ENCODE peak calls at places on chromosomes 16 and 17, in six cellular contexts. N is hepatocyte, L is SK-N-SH, Q is GM23248, H is HCT116, I is GM23338. D is an unnamed sample.

GRCh38 chr16:72997141-72997542 is 50.8 kb downstream of the ZFHX3 start:
- DNase-seq in L (no peak), I (no peak), Q (peak; percentile 55), H (no peak), N (peak; percentile 62), D (no peak)

GRCh38 chr16:19908921-19909320 is 24.3 kb upstream of the GPRC5B start:
- DNase-seq in N (no peak), Q (no peak), L (no peak), H (no peak), I (no peak), D (no peak)

GRCh38 chr17:48192321-48192731 is 84.8 kb downstream of the SNX11 start:
- DNase-seq in L (no peak), N (no peak), H (no peak), Q (no peak), I (peak; percentile 47), D (no peak)

GRCh38 chr16:74304164-74304834 is 7.7 kb downstream of the PSMD7 start:
- DNase-seq in H (no peak), I (peak; percentile 35), Q (peak; percentile 43), N (no peak), L (no peak), D (peak; percentile 34)

GRCh38 chr17:35740216-35740615 is 8.8 kb downstream of the RASL10B start:
- DNase-seq in Q (no peak), L (no peak), H (no peak), I (no peak), N (no peak), D (no peak)

GRCh38 chr17:954431-955164 is 25.0 kb downstream of the NXN start:
- DNase-seq in Q (no peak), I (peak; percentile 55), H (no peak), L (no peak), N (peak; percentile 69), D (no peak)

GRCh38 chr17:38325221-38325851 is 18.4 kb downstream of the GPR179 start:
- DNase-seq in L (peak; percentile 51), N (peak; percentile 19), Q (no peak), I (peak; percentile 58), H (no peak), D (peak; percentile 91)

GRCh38 chr16:73713817-73714495 is 582.7 kb upstream of the PSMD7 start:
- DNase-seq in L (peak; percentile 37), N (peak; percentile 53), I (peak; percentile 76), Q (peak; percentile 32), H (peak; percentile 27), D (peak; percentile 2)

GRCh38 chr17:64015447-64015846 is 5.0 kb downstream of the ICAM2 start:
- DNase-seq in I (no peak), H (no peak), L (no peak), Q (no peak), N (no peak), D (no peak)

GRCh38 chr16:80319181-80319580 is 221.6 kb upstream of the DYNLRB2 start:
- DNase-seq in I (peak; percentile 42), Q (no peak), L (no peak), N (no peak), H (no peak), D (no peak)

DNA sequence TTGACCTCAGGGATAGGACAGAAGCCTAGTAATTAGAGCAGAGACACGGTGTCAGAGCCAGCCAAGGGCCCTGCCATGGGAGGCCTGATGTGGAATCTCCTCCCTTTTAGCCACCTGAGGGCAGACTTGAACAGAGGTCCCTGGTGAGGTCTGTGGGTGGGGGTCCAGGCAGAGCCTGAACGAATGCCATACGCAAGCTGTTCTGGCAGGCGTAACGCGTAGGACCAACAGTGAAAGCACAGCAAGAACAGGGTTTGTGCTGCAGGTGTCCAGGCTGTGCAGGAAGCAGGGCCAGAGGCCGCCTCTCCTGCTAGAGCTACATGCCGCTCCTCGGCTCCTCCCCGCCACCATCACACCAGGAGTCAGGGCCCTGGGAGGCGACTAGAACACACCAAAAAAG is 81.9 kb upstream of the TBX2 start:
- DNase-seq in Q (no peak), L (no peak), N (no peak), H (no peak), I (no peak), D (no peak)
- TF ChIP-seq EZH2phosphoT487 in Q (no peak), L (no peak), N (no peak), H (no peak), I (no peak), D (no peak)

GRCh38 chr17:81120149-81120484 is 45.2 kb upstream of the PVALEF start:
- DNase-seq in H (no peak), L (no peak), Q (no peak), I (no peak), N (no peak), D (no peak)

GRCh38 chr17:81117672-81118198 is 47.6 kb upstream of the PVALEF start:
- DNase-seq in L (no peak), Q (no peak), N (no peak), I (no peak), H (no peak), D (no peak)

GRCh38 chr17:81118308-81119221 is 46.7 kb upstream of the PVALEF start:
- DNase-seq in H (no peak), Q (no peak), I (no peak), L (no peak), N (no peak), D (no peak)

GRCh38 chr17:81120695-81121621 is 44.3 kb upstream of the PVALEF start:
- DNase-seq in N (no peak), I (no peak), H (no peak), Q (no peak), L (no peak), D (no peak)

DNA sequence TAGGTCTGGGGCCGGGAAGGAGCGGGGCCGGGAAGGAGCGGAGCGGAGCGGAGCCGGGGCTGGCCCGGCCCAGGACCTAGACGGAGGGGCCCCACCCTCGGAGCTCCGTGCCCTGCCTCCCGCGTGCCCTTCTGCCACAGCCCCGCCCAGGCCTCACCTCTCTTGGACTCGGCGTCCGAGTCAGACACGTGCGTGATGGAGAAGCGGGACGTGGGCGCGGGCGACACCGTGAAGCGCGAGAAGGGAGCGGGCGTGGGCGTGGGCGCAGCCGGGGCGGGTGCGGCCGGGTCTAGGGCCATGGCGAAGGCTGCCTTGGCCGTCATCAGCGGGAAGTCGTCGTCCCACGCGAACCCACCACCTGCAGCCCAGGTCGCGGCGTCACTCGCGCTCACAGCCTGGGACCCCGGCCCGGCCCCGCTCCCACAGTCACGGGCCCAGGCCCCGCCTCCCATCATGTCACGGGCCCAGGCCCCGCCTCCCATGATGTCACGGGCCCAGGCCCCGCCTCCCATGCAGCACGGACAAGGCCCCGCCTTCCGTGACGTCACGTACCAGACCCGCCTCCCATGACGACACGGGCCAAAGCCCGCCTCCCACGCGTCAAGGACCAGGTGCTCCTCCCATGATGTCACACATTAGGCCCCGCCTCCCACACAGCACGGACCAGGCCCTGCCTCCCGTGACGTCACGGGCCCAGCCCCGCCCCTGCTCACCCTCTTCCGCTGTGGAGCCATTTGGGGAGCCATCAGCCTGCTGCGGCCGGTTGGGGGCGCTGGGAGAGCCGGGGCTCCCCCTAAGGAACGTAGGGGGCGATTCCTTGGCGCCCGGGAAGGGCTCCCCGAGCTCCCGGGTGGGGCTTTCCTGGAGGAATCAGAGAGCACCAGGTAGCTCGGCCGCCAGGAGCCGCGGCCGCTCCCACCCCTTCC is 45.8 kb upstream of the PVALEF start:
- DNase-seq in I (peak; percentile 98), L (peak; percentile 96), Q (peak; percentile 94), N (peak; percentile 96), H (peak; percentile 99), D (peak; percentile 67)
- H3K4me2 ChIP-seq in I (peak overlapping the region; percentile 57), L (no peak overlapping the region), Q (peak overlapping the region; percentile 3), N (peak overlapping the region; percentile 93), H (peak overlapping the region; percentile 100), D (no peak overlapping the region)

GRCh38 chr16:70676571-70677498 is 9.0 kb downstream of the MTSS2 start:
- DNase-seq in Q (peak; percentile 51), I (no peak), L (peak; percentile 16), H (no peak), N (no peak), D (no peak)
- TF ChIP-seq EZH2phosphoT487 in Q (no peak), I (no peak), L (no peak), H (no peak), N (no peak), D (no peak)

GRCh38 chr17:44113382-44113781 is 10.1 kb downstream of the HDAC5 start:
- DNase-seq in H (no peak), I (no peak), L (no peak), Q (no peak), N (no peak), D (no peak)
- H3K4me2 ChIP-seq in H (no peak overlapping the region), I (no peak overlapping the region), L (no peak overlapping the region), Q (no peak overlapping the region), N (no peak overlapping the region), D (no peak overlapping the region)

D was measured in OCI-LY7.